ENCODE peak calls at places on chromosomes 5 and 9, in four cellular contexts. One of them, this sample, is unnamed.

GRCh38 chr9:113929634-113930092 is 53.6 kb downstream of the ZNF618 start:
- DNase-seq in activated naive CD8-positive, alpha-beta T cell treated with anti-CD3 and anti-CD28 coated beads, Interleukin-2, amount 50 U/mL, for 16 hours: no peak
- DNase-seq in AG10803: peak
- DNase-seq in RCC 7860: no peak
- DNase-seq in this sample: no peak

GRCh38 chr5:157596449-157596848 is 20.9 kb upstream of the ADAM19 start:
- DNase-seq in activated naive CD8-positive, alpha-beta T cell treated with anti-CD3 and anti-CD28 coated beads, Interleukin-2, amount 50 U/mL, for 16 hours: no peak
- DNase-seq in AG10803: peak
- DNase-seq in RCC 7860: no peak
- DNase-seq in this sample: no peak

GRCh38 chr5:109076741-109077140 is 329.0 kb downstream of the FER start:
- DNase-seq in AG10803: no peak
- DNase-seq in RCC 7860: no peak
- DNase-seq in activated naive CD8-positive, alpha-beta T cell treated with anti-CD3 and anti-CD28 coated beads, Interleukin-2, amount 50 U/mL, for 16 hours: no peak
- DNase-seq in this sample: no peak

GRCh38 chr5:89262030-89262429 is 379.0 kb upstream of the MEF2C start:
- DNase-seq in AG10803: no peak
- DNase-seq in activated naive CD8-positive, alpha-beta T cell treated with anti-CD3 and anti-CD28 coated beads, Interleukin-2, amount 50 U/mL, for 16 hours: no peak
- DNase-seq in RCC 7860: no peak
- DNase-seq in this sample: no peak

GRCh38 chr9:33227013-33227398 is 13.0 kb upstream of the SPINK4 start:
- DNase-seq in RCC 7860: no peak
- DNase-seq in AG10803: no peak
- DNase-seq in activated naive CD8-positive, alpha-beta T cell treated with anti-CD3 and anti-CD28 coated beads, Interleukin-2, amount 50 U/mL, for 16 hours: no peak
- DNase-seq in this sample: no peak

GRCh38 chr9:72396247-72397091 is 31.5 kb upstream of the ZFAND5 start:
- DNase-seq in activated naive CD8-positive, alpha-beta T cell treated with anti-CD3 and anti-CD28 coated beads, Interleukin-2, amount 50 U/mL, for 16 hours: no peak
- DNase-seq in AG10803: peak
- DNase-seq in RCC 7860: no peak
- DNase-seq in this sample: peak

GRCh38 chr5:25694805-25695204 is 1050.0 kb upstream of the CDH10 start:
- DNase-seq in activated naive CD8-positive, alpha-beta T cell treated with anti-CD3 and anti-CD28 coated beads, Interleukin-2, amount 50 U/mL, for 16 hours: no peak
- DNase-seq in AG10803: no peak
- DNase-seq in RCC 7860: no peak
- DNase-seq in this sample: no peak

GRCh38 chr9:78115073-78115472 is 83.5 kb upstream of the GNAQ start:
- DNase-seq in activated naive CD8-positive, alpha-beta T cell treated with anti-CD3 and anti-CD28 coated beads, Interleukin-2, amount 50 U/mL, for 16 hours: no peak
- DNase-seq in AG10803: no peak
- DNase-seq in RCC 7860: no peak
- DNase-seq in this sample: no peak

GRCh38 chr9:131500939-131501541 is 1.7 kb upstream of the POMT1 start:
- DNase-seq in RCC 7860: peak
- DNase-seq in activated naive CD8-positive, alpha-beta T cell treated with anti-CD3 and anti-CD28 coated beads, Interleukin-2, amount 50 U/mL, for 16 hours: no peak
- DNase-seq in AG10803: peak
- DNase-seq in this sample: peak

GRCh38 chr5:103203226-103203625 is 55.3 kb upstream of the MACIR start:
- DNase-seq in AG10803: no peak
- DNase-seq in RCC 7860: no peak
- DNase-seq in activated naive CD8-positive, alpha-beta T cell treated with anti-CD3 and anti-CD28 coated beads, Interleukin-2, amount 50 U/mL, for 16 hours: no peak
- DNase-seq in this sample: no peak

GRCh38 chr9:92637331-92637730 is 32.6 kb downstream of the IPPK start:
- DNase-seq in RCC 7860: no peak
- DNase-seq in AG10803: no peak
- DNase-seq in activated naive CD8-positive, alpha-beta T cell treated with anti-CD3 and anti-CD28 coated beads, Interleukin-2, amount 50 U/mL, for 16 hours: no peak
- DNase-seq in this sample: no peak

GRCh38 chr9:99322299-99322698 is 100.2 kb downstream of the SEC61B start:
- DNase-seq in activated naive CD8-positive, alpha-beta T cell treated with anti-CD3 and anti-CD28 coated beads, Interleukin-2, amount 50 U/mL, for 16 hours: no peak
- DNase-seq in RCC 7860: no peak
- DNase-seq in AG10803: no peak
- DNase-seq in this sample: no peak

GRCh38 chr5:136769900-136770684 is 404.7 kb upstream of the TRPC7 start:
- DNase-seq in RCC 7860: peak
- DNase-seq in activated naive CD8-positive, alpha-beta T cell treated with anti-CD3 and anti-CD28 coated beads, Interleukin-2, amount 50 U/mL, for 16 hours: no peak
- DNase-seq in AG10803: peak
- DNase-seq in this sample: peak

GRCh38 chr5:36696059-36696673 is 89.8 kb downstream of the SLC1A3 start:
- DNase-seq in RCC 7860: peak
- DNase-seq in AG10803: peak
- DNase-seq in activated naive CD8-positive, alpha-beta T cell treated with anti-CD3 and anti-CD28 coated beads, Interleukin-2, amount 50 U/mL, for 16 hours: no peak
- DNase-seq in this sample: peak

GRCh38 chr9:17930091-17930490 is 351.2 kb downstream of the SH3GL2 start:
- DNase-seq in AG10803: no peak
- DNase-seq in activated naive CD8-positive, alpha-beta T cell treated with anti-CD3 and anti-CD28 coated beads, Interleukin-2, amount 50 U/mL, for 16 hours: no peak
- DNase-seq in RCC 7860: no peak
- DNase-seq in this sample: no peak

GRCh38 chr5:141973871-141974595 is 5.1 kb downstream of the RNF14 start:
- DNase-seq in RCC 7860: no peak
- DNase-seq in AG10803: no peak
- DNase-seq in activated naive CD8-positive, alpha-beta T cell treated with anti-CD3 and anti-CD28 coated beads, Interleukin-2, amount 50 U/mL, for 16 hours: no peak
- DNase-seq in this sample: peak

GRCh38 chr9:129496187-129497063 is 124.5 kb downstream of the C9orf50 start:
- DNase-seq in RCC 7860: peak
- DNase-seq in activated naive CD8-positive, alpha-beta T cell treated with anti-CD3 and anti-CD28 coated beads, Interleukin-2, amount 50 U/mL, for 16 hours: peak
- DNase-seq in AG10803: peak
- DNase-seq in this sample: peak

GRCh38 chr5:56588636-56589485 is 226.5 kb upstream of the MAP3K1 start:
- DNase-seq in RCC 7860: no peak
- DNase-seq in activated naive CD8-positive, alpha-beta T cell treated with anti-CD3 and anti-CD28 coated beads, Interleukin-2, amount 50 U/mL, for 16 hours: no peak
- DNase-seq in AG10803: no peak
- DNase-seq in this sample: no peak

GRCh38 chr5:56146674-56147073 is 86.5 kb downstream of the ANKRD55 start:
- DNase-seq in RCC 7860: no peak
- DNase-seq in AG10803: no peak
- DNase-seq in activated naive CD8-positive, alpha-beta T cell treated with anti-CD3 and anti-CD28 coated beads, Interleukin-2, amount 50 U/mL, for 16 hours: no peak
- DNase-seq in this sample: no peak

GRCh38 chr5:178577944-178578343 is 12.2 kb downstream of the COL23A1 start:
- DNase-seq in AG10803: no peak
- DNase-seq in RCC 7860: no peak
- DNase-seq in activated naive CD8-positive, alpha-beta T cell treated with anti-CD3 and anti-CD28 coated beads, Interleukin-2, amount 50 U/mL, for 16 hours: no peak
- DNase-seq in this sample: no peak

GRCh38 chr5:75142566-75143136 is 90.3 kb upstream of the GCNT4 start:
- DNase-seq in AG10803: no peak
- DNase-seq in activated naive CD8-positive, alpha-beta T cell treated with anti-CD3 and anti-CD28 coated beads, Interleukin-2, amount 50 U/mL, for 16 hours: no peak
- DNase-seq in RCC 7860: no peak
- DNase-seq in this sample: no peak

GRCh38 chr9:115127191-115127817 is 9.3 kb upstream of the TNC start:
- DNase-seq in AG10803: peak
- DNase-seq in activated naive CD8-positive, alpha-beta T cell treated with anti-CD3 and anti-CD28 coated beads, Interleukin-2, amount 50 U/mL, for 16 hours: no peak
- DNase-seq in RCC 7860: peak
- DNase-seq in this sample: no peak